ENCODE peak calls at places on chromosomes 13 and 19, in four cellular contexts. C is WTC11, Q is HepG2, P is K562. B is an unnamed sample.

GRCh38 chr19:48632692-48633147 is 4.5 kb downstream of the DBP start:
- DNase-seq in C (no peak), Q (no peak), P (no peak), B (no peak)

GRCh38 chr13:91056746-91057145 is 290.7 kb upstream of the MIR17HG start:
- DNase-seq in C (no peak), Q (no peak), P (no peak), B (no peak)

GRCh38 chr19:48271531-48272151 is 1.8 kb downstream of the ZNF114 start:
- DNase-seq in C (peak; percentile 68), Q (peak; percentile 67), P (no peak), B (peak; percentile 90)

GRCh38 chr13:85806553-85807175 is 7.4 kb upstream of the SLITRK6 start:
- DNase-seq in C (no peak), Q (peak; percentile 41), P (peak; percentile 4), B (no peak)

GRCh38 chr13:60759499-60759898 is 362.5 kb downstream of the TDRD3 start:
- DNase-seq in C (no peak), Q (peak; percentile 3), P (no peak), B (no peak)

GRCh38 chr13:113646376-113646775 is 11.6 kb downstream of the ATP4B start:
- DNase-seq in C (no peak), Q (no peak), P (no peak), B (no peak)

GRCh38 chr19:43105496-43105895 is 23.0 kb upstream of the PSG2 start:
- DNase-seq in C (no peak), Q (no peak), P (no peak), B (no peak)

GRCh38 chr13:95317037-95317989 is 16.1 kb upstream of the ABCC4 start:
- DNase-seq in C (no peak), Q (no peak), P (peak; percentile 39), B (no peak)

GRCh38 chr13:49667773-49668172 is 23.5 kb downstream of the EBPL start:
- DNase-seq in C (no peak), Q (no peak), P (no peak), B (no peak)

GRCh38 chr19:1489463-1489971 is 633 bp downstream of the PCSK4 start:
- DNase-seq in C (no peak), Q (no peak), P (peak; percentile 38), B (no peak)

GRCh38 chr13:41246969-41247750 is 16.2 kb downstream of the MTRF1 start:
- DNase-seq in C (no peak), Q (no peak), P (no peak), B (no peak)

GRCh38 chr13:99655351-99656091 is 154.2 kb downstream of the TM9SF2 start:
- DNase-seq in C (no peak), Q (peak; percentile 72), P (no peak), B (peak; percentile 87)

GRCh38 chr19:1383014-1383310 is 745 bp upstream of the NDUFS7 start:
- DNase-seq in C (no peak), Q (no peak), P (peak; percentile 87), B (peak; percentile 37)

GRCh38 chr19:13091400-13092161 is 11.1 kb downstream of the LYL1 start:
- DNase-seq in C (peak; percentile 55), Q (no peak), P (no peak), B (peak; percentile 36)

DNA sequence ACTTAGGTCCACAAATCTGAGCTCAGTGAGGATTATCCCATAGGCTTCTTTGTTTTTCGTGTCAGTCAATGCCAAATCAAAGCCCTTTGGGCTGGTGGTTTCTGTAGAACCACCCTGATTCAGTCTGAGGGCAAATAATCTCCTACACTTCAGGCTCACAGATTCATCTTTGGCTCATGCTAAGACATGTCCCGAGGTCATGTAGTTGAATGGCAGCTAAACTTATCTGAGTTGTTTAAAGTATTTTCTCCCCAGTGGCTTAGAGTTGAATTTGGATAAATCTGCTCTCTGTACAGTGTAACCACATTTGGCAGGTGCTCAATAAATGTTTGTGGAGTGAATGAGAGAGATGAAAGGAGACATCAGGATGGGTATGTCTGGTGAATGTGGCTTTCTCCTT is 13.1 kb upstream of the SLC25A42 start:
- DNase-seq in C (no peak), Q (no peak), P (no peak), B (no peak)
- TF ChIP-seq HMGXB4 in C (no peak), Q (no peak), P (no peak), B (no peak)

GRCh38 chr19:7372810-7373209 is 24.1 kb downstream of the ARHGEF18 start:
- DNase-seq in C (no peak), Q (no peak), P (no peak), B (no peak)

GRCh38 chr19:7371001-7371400 is 22.3 kb downstream of the ARHGEF18 start:
- DNase-seq in C (no peak), Q (no peak), P (no peak), B (no peak)

GRCh38 chr19:7370546-7370945 is 21.8 kb downstream of the ARHGEF18 start:
- DNase-seq in C (no peak), Q (no peak), P (no peak), B (no peak)

GRCh38 chr19:7376151-7376852 is 27.6 kb downstream of the ARHGEF18 start:
- DNase-seq in C (no peak), Q (no peak), P (no peak), B (no peak)

GRCh38 chr19:7373862-7374261 is 25.1 kb downstream of the ARHGEF18 start:
- DNase-seq in C (no peak), Q (peak; percentile 35), P (no peak), B (no peak)
- TF ChIP-seq HMGXB4 in C (no peak), Q (no peak), P (no peak), B (no peak)

DNA sequence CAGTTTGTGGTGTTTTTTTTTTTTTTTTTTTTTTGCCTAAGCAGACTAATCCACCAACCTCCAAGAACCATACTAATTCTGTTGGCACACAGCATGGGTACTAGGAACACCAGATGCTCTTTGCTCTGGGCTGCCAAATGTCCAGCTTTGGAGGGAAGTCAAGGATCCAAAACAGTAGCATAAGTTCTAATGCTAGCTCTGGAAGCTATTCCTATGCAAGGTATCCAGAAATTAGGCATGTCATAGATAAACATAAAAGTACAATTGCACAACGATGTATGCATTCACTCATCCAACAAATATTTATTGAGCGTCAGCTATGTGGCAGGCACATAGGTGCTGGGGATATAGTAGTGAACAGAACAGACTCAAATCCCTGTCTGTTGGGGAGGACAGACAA is 64.4 kb upstream of the WDFY2 start:
- DNase-seq in C (no peak), Q (peak; percentile 52), P (no peak), B (peak; percentile 37)
- TF ChIP-seq HMGXB4 in C (no peak), Q (no peak), P (no peak), B (no peak)

GRCh38 chr19:38039966-38040365 is 133.0 kb downstream of the SIPA1L3 start:
- DNase-seq in C (no peak), Q (no peak), P (no peak), B (peak; percentile 86)
- TF ChIP-seq HMGXB4 in C (no peak), Q (no peak), P (no peak), B (no peak)

DNA sequence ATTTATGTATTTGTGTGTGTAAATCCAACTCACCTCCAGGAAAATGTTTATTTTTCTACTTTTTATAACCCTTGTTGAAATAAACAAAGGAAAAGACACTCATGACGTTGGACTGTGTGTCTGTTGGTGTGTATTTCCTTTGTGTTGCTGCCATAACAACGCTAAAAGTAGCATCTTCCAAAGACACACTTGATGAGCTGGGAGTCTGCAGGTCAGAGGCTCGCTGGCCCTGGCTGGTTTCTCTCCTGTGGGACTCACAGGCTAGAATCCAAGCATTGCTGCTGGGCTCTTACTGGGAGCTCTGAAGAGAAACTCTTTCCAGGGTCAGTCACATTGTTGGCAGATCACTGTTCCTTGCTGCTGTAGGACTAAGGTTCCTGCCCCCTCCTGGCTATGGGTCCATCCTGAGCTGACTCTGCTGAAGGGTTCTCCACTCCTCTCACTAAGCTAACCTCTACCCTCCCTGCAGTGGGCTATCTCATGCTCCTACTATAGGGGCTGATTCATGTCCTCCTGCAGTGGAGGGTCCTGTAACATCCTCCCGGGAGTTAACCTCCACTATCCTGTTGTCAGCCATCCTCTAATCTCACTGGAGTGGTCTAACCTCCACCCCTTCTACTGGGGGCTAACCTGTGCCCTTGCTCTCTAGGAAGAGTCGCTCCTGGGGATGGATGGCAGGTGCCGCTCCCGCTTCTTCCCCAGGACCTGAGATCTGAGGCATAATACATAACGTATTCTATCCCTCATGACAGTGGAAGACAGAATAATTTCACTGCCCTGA is 2.1 kb downstream of the IFNL2 start:
- DNase-seq in C (no peak), Q (no peak), P (no peak), B (no peak)
- TF ChIP-seq HMGXB4 in C (no peak), Q (no peak), P (no peak), B (no peak)

GRCh38 chr13:24923305-24923640 is 159.3 kb downstream of the RNF17 start:
- DNase-seq in C (no peak), Q (no peak), P (no peak), B (peak; percentile 4)
- TF ChIP-seq HMGXB4 in C (no peak), Q (no peak), P (no peak), B (no peak)

DNA sequence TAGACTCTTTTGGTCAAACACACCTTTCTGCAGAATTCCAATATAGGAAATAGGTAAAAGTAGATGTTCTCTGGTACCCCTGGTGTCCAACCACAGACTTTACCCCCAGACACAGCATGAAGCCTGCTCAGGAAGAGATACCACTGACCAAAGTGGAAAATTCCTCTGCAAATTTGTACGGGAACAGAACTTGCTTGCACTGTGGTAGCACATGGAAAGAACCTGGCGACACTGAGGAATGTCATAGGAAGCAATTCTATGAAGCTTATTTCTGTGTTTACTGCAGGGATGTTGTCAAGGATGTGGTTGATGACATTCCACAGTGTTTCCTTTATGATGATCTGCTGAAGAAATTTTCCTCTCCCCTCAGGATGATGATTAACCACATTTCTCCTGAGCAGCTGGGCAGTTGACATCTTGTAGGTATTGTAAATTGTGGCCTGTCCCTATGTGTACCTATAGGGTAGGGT is 48.9 kb upstream of the TNFSF11 start:
- DNase-seq in C (no peak), Q (no peak), P (no peak), B (peak; percentile 4)
- TF ChIP-seq HMGXB4 in C (no peak), Q (no peak), P (no peak), B (no peak)

B was measured in A549.